ENCODE peak calls at places on chromosome 9, in nine cellular contexts. R is OCI-LY7, M is astrocyte, K is MM.1S, W is GM23338, B is mammary epithelial cell, Y is IMR-90, C is PC-9, T is A549. Z is an unnamed sample.
A peak's percentile ranks its signal among the peaks of the same experiment; 100 is the strongest.

GRCh38 chr9:106588601-106589000 is 274.4 kb upstream of the ZNF462 start:
- DNase-seq in R (no peak), M (peak; percentile 64), K (no peak), W (peak; percentile 11), B (peak; percentile 88), Y (no peak), C (peak; percentile 43), T (no peak), Z (no peak)

GRCh38 chr9:69976165-69976564 is 67.5 kb upstream of the MAMDC2 start:
- DNase-seq in R (no peak), M (peak; percentile 98), K (no peak), W (no peak), B (peak; percentile 83), Y (peak; percentile 97), C (no peak), T (peak; percentile 23), Z (no peak)

GRCh38 chr9:69605406-69605805 is 66.8 kb downstream of the APBA1 start:
- DNase-seq in R (no peak), M (no peak), K (peak; percentile 85), W (no peak), B (no peak), Y (no peak), C (no peak), T (no peak), Z (no peak)

GRCh38 chr9:104863180-104863883 is 64.6 kb downstream of the ABCA1 start:
- DNase-seq in R (peak; percentile 84), M (peak; percentile 83), K (peak; percentile 68), W (peak; percentile 91), B (peak; percentile 69), Y (peak; percentile 93), C (peak; percentile 56), T (peak; percentile 68), Z (peak; percentile 63)

GRCh38 chr9:100277166-100277979 is 75.4 kb downstream of the TEX10 start:
- DNase-seq in R (no peak), M (peak; percentile 36), K (no peak), W (no peak), B (peak; percentile 27), Y (peak; percentile 61), C (no peak), T (no peak), Z (no peak)

GRCh38 chr9:95648225-95648624 is 131.5 kb upstream of the PTCH1 start:
- DNase-seq in R (no peak), M (no peak), K (no peak), W (peak; percentile 37), B (no peak), Y (no peak), C (no peak), T (no peak), Z (peak; percentile 38)

GRCh38 chr9:38108326-38108725 is 39.3 kb upstream of the SHB start:
- DNase-seq in R (no peak), M (no peak), K (no peak), W (no peak), B (no peak), Y (no peak), C (no peak), T (no peak), Z (no peak)

GRCh38 chr9:87642330-87643110 is 83.4 kb upstream of the CTSL start:
- DNase-seq in R (peak; percentile 20), M (no peak), K (no peak), W (no peak), B (no peak), Y (no peak), C (no peak), T (no peak), Z (peak; percentile 8)

DNA sequence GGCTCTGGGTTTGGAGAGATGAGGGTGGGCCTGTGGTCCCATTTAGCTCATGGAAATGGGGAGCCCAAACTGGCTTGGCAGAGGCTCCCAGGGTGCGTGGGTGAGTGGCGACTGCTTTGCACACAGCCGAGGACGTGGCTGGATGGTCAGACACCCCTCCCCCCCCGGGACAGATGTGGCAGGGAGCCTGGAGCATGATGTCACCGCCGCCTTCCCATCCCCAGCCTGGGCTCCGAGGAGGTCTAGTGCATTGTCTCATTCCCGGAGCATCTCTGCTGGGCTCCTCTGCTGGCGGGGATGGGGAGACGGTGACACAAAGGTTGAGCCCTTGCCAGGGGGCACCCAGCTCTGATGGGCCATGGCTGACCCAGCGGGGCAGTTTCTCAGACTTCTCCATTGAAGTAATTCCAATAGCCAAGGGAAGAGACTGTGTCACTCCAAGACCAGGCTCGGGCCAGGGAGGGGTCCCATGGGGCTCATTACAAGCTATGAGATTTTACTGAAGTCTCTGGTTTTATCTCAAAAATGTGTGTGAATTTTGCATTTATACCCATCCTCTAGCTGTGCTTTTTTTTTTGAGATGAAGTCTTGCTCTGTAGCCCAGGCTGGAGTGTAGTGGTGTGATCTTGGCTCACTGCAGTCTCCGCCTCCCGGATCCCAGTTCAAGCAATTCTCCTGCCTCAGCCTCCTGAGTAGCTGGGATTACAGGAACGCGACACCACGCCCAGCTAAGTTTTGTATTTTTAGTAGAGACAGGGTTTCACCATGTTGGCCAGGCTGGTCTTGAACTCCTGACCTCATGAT is 36.1 kb downstream of the HMCN2 start:
- DNase-seq in R (no peak), M (peak; percentile 51), K (no peak), W (no peak), B (no peak), Y (peak; percentile 33), C (no peak), T (no peak), Z (no peak)
- H3K4me2 ChIP-seq in R (no peak overlapping the region), M (peak overlapping the region; percentile 33), K (no peak overlapping the region), W (no peak overlapping the region), B (no peak overlapping the region), Y (no peak overlapping the region), C (no peak overlapping the region), T (no peak overlapping the region), Z (no peak overlapping the region)

DNA sequence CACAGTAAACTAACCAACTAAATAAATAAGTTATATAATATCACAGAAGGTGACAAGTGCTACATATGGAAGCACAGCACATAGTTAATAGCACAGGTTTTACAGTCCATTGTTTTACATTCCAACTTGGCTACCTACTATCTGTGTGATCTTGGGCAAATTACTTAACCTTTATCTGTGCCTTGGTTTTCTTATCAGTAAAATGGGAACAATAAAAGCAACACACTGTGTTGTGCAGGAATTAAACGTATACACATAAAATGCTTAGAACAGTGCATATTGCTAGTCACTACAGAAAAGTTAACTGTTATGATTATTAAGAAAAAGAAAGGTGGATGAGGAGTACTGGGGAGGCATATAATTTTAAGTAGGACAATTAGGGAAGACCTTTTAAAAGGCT is 42.8 kb upstream of the GOLGA1 start:
- DNase-seq in R (no peak), M (no peak), K (no peak), W (no peak), B (no peak), Y (no peak), C (no peak), T (no peak), Z (no peak)
- H3K4me2 ChIP-seq in R (no peak overlapping the region), M (no peak overlapping the region), K (no peak overlapping the region), W (no peak overlapping the region), B (no peak overlapping the region), Y (no peak overlapping the region), C (no peak overlapping the region), T (no peak overlapping the region), Z (no peak overlapping the region)

GRCh38 chr9:77177894-77178794 is 810 bp downstream of the VPS13A start:
- DNase-seq in R (peak; percentile 70), M (peak; percentile 20), K (peak; percentile 51), W (peak; percentile 67), B (peak; percentile 40), Y (peak; percentile 31), C (peak; percentile 40), T (peak; percentile 32), Z (peak; percentile 49)

GRCh38 chr9:77183581-77183980 is 6.2 kb downstream of the VPS13A start:
- DNase-seq in R (no peak), M (no peak), K (no peak), W (no peak), B (no peak), Y (no peak), C (no peak), T (no peak), Z (no peak)

GRCh38 chr9:77177143-77177893 is at the start of gene VPS13A:
- DNase-seq in R (peak; percentile 93), M (peak; percentile 82), K (peak; percentile 94), W (peak; percentile 99), B (peak; percentile 95), Y (peak; percentile 91), C (peak; percentile 84), T (peak; percentile 94), Z (peak; percentile 99)

GRCh38 chr9:77176686-77177142 is 620 bp upstream of the VPS13A start:
- DNase-seq in R (no peak), M (no peak), K (no peak), W (no peak), B (no peak), Y (no peak), C (no peak), T (no peak), Z (no peak)

DNA sequence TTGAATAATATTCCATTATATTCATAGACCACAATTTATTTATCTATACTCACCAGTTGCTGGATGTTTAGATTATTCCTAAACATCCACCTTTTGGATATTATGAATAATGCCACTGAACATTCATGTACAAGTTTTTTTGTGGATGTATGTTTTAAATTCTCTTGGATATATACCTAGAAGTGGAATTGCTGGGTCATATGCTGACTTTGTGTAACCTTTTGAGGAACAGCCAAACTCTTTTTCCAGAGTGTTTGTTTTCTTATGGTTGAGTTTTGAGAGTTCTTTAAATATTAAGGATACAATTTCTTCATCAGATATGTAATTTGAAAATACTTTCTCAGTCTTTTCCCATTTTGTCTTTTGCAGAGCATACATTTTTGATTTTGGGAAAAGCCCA is 2.7 kb downstream of the VPS13A start:
- DNase-seq in R (no peak), M (no peak), K (no peak), W (no peak), B (no peak), Y (peak; percentile 71), C (no peak), T (no peak), Z (no peak)
- H3K4me2 ChIP-seq in R (peak overlapping the region; percentile 81), M (no peak overlapping the region), K (peak overlapping the region; percentile 80), W (peak overlapping the region; percentile 18), B (peak overlapping the region; percentile 93), Y (no peak overlapping the region), C (peak overlapping the region; percentile 86), T (peak overlapping the region; percentile 92), Z (no peak overlapping the region)

GRCh38 chr9:127132375-127132774 is 9.9 kb upstream of the ANGPTL2 start:
- DNase-seq in R (no peak), M (no peak), K (no peak), W (no peak), B (no peak), Y (no peak), C (no peak), T (no peak), Z (peak; percentile 24)

GRCh38 chr9:127132921-127133647 is 10.6 kb upstream of the ANGPTL2 start:
- DNase-seq in R (no peak), M (peak; percentile 46), K (no peak), W (peak; percentile 63), B (no peak), Y (peak; percentile 75), C (no peak), T (peak; percentile 24), Z (peak; percentile 50)

GRCh38 chr9:127130661-127131538 is 8.5 kb upstream of the ANGPTL2 start:
- DNase-seq in R (no peak), M (peak; percentile 97), K (no peak), W (no peak), B (peak; percentile 84), Y (peak; percentile 97), C (peak; percentile 83), T (no peak), Z (no peak)

GRCh38 chr9:127130235-127130634 is 7.8 kb upstream of the ANGPTL2 start:
- DNase-seq in R (no peak), M (no peak), K (no peak), W (no peak), B (no peak), Y (no peak), C (no peak), T (no peak), Z (no peak)

DNA sequence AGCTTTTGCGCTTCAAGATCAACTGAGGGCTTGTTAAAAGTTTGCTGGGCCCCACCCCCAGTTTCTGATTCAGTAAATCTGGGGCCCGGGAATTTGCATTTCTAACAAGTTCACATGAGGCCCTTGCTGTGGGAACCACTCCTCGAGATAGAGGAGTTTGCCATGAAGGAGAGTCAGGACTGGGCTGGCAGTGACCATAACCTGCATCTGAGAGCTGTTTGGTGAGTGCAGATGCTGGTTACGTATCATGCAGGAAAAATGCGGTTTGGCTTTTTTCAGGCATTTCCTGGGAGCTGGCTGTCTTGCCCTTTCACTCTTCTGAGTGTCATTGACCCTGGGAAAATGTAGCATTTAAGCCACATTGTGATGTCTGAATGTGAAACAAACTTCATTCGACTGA is 9.4 kb upstream of the ANGPTL2 start:
- DNase-seq in R (no peak), M (peak; percentile 87), K (no peak), W (peak; percentile 17), B (peak; percentile 28), Y (peak; percentile 80), C (peak; percentile 83), T (no peak), Z (peak; percentile 19)
- H3K4me2 ChIP-seq in R (no peak overlapping the region), M (peak overlapping the region; percentile 64), K (no peak overlapping the region), W (no peak overlapping the region), B (no peak overlapping the region), Y (no peak overlapping the region), C (peak overlapping the region; percentile 64), T (no peak overlapping the region), Z (no peak overlapping the region)